ENCODE peak calls at places on chromosomes 11 and 22, in nine cellular contexts. B is brain microvascular endothelial cell; O is right lobe of liver; C is prostate gland; V is suprapubic skin; L is CD14-positive monocyte; G is cardiac fibroblast; H is progenitor cell of endocrine pancreas; M is CD4-positive, alpha-beta T cell. F is an unnamed sample.

GRCh38 chr11:10418950-10419310 is 36.1 kb upstream of the AMPD3 start:
- DNase-seq in C (no peak), L (no peak), H (no peak), V (no peak), O (no peak), G (no peak), M (no peak), B (no peak), F (no peak)

GRCh38 chr22:26992556-26992955 is 335.2 kb downstream of the MIAT start:
- DNase-seq in V (no peak), G (no peak), O (no peak), C (no peak), H (no peak), B (no peak), L (no peak), M (no peak), F (no peak)

GRCh38 chr22:30471616-30472318 is at the start of gene SEC14L3:
- DNase-seq in L (no peak), B (no peak), C (no peak), O (peak), M (no peak), V (no peak), H (no peak), G (no peak), F (no peak)

GRCh38 chr11:12506502-12506921 is 129.1 kb downstream of the PARVA start:
- DNase-seq in V (no peak), H (no peak), M (no peak), B (peak), C (no peak), L (no peak), G (no peak), O (no peak), F (no peak)

GRCh38 chr22:30968015-30968923 is at the start of gene MORC2:
- DNase-seq in O (peak), M (no peak), C (peak), V (peak), L (no peak), B (no peak), G (peak), H (no peak), F (no peak)

GRCh38 chr22:22666307-22667091 is 22.1 kb downstream of the GGTLC2 start:
- DNase-seq in H (peak), G (peak), C (no peak), B (peak), O (peak), V (no peak), L (no peak), M (no peak), F (no peak)

GRCh38 chr11:77075425-77075905 is 8.7 kb downstream of the CAPN5 start:
- DNase-seq in B (no peak), L (no peak), H (no peak), G (no peak), M (no peak), V (no peak), C (no peak), O (no peak), F (no peak)

GRCh38 chr11:95641506-95641905 is 148.1 kb downstream of the FAM76B start:
- DNase-seq in C (no peak), L (no peak), V (no peak), G (no peak), H (no peak), M (no peak), O (peak), B (no peak), F (no peak)

GRCh38 chr11:9901931-9902330 is 238.1 kb downstream of the SWAP70 start:
- DNase-seq in M (no peak), B (no peak), V (no peak), C (no peak), H (no peak), L (no peak), G (no peak), O (no peak), F (no peak)

GRCh38 chr11:102497061-102497460 is 33.5 kb downstream of the MMP7 start:
- DNase-seq in L (no peak), C (no peak), G (peak), V (no peak), H (no peak), O (no peak), M (no peak), B (no peak), F (no peak)

GRCh38 chr11:47249378-47249715 is 733 bp upstream of the ACP2 start:
- DNase-seq in B (no peak), V (no peak), G (no peak), L (no peak), M (no peak), C (no peak), H (no peak), O (no peak), F (no peak)

GRCh38 chr11:116404143-116404800 is 368.5 kb downstream of the BUD13 start:
- DNase-seq in G (no peak), M (no peak), H (no peak), C (no peak), B (no peak), O (no peak), L (no peak), V (no peak), F (no peak)

GRCh38 chr11:2669926-2670469 is 29.8 kb downstream of the KCNQ1OT1 start:
- DNase-seq in V (peak), L (no peak), H (no peak), C (no peak), G (no peak), B (no peak), M (no peak), O (no peak), F (peak)

GRCh38 chr11:82899191-82899820 is 924 bp downstream of the PRCP start:
- DNase-seq in B (no peak), H (no peak), V (no peak), G (no peak), O (no peak), C (no peak), M (no peak), L (no peak), F (no peak)

GRCh38 chr11:46675288-46675851 is 25.0 kb downstream of the ARHGAP1 start:
- DNase-seq in H (no peak), V (peak), M (no peak), L (peak), B (no peak), G (peak), C (peak), O (peak), F (no peak)

GRCh38 chr22:42127606-42128005 is 3.0 kb downstream of the CYP2D6 start:
- DNase-seq in G (no peak), C (no peak), M (no peak), H (no peak), O (no peak), B (no peak), V (peak), L (no peak), F (no peak)

GRCh38 chr11:69075421-69076128 is 26.8 kb downstream of the TPCN2 start:
- DNase-seq in L (no peak), C (no peak), V (peak), G (peak), H (no peak), M (no peak), B (peak), O (no peak), F (no peak)

GRCh38 chr22:38397189-38398097 is 57.6 kb downstream of the KCNJ4 start:
- DNase-seq in V (peak), C (no peak), L (no peak), G (peak), O (no peak), M (no peak), B (no peak), H (no peak), F (no peak)

DNA sequence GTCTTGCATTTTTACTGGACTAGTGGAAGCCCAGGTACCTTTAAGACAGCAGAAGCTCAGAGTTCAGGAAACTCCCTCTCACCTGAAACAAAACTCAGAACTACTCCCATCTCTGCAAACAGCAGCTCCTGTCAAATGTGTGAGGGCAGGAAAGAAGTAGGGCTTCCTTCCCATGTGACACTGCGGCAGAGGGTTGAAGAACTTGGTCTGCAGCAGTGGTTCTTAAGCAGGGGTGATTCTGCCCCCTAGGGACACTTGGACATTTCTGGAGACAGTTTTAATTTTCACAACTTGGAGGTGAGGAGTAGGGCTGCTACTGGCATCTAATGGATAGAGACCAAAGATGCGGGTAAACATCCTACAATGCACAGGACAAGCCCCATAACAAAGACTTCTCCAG is 63.4 kb downstream of the RCN1 start:
- DNase-seq in G (peak), V (no peak), M (no peak), B (peak), H (no peak), L (no peak), O (no peak), C (no peak), F (no peak)
- TF ChIP-seq CTCF in G (no peak), V (no peak), M (no peak), B (peak), H (peak), L (no peak), O (no peak), C (no peak), F (no peak)

GRCh38 chr11:105312266-105312665 is 172.7 kb upstream of the CARD18 start:
- DNase-seq in H (no peak), M (no peak), V (no peak), C (no peak), O (no peak), G (no peak), L (no peak), B (no peak), F (no peak)

DNA sequence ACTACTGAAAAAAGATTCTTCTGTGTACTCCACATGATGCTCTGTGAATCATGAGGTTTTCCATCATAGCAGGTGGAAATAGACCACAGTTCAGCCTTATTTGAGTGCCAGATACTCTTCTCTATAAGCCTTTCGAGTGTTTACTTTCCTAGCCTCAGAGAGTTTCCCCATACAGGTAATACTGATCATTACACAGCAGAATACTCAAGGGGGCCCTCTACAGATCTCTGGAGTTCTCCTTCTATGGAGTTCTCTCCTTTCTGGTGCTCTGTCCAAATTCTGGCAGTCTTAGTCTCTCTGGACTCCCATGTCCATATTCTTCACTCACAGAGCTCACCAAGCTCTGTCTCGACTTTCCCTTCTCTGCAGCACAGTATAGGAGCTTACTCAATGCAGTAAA is 175.7 kb upstream of the CARD18 start:
- DNase-seq in G (no peak), L (no peak), M (no peak), C (no peak), V (no peak), B (no peak), H (no peak), O (no peak), F (no peak)
- TF ChIP-seq CTCF in G (no peak), L (no peak), M (no peak), C (no peak), V (no peak), B (no peak), H (no peak), O (no peak), F (no peak)

DNA sequence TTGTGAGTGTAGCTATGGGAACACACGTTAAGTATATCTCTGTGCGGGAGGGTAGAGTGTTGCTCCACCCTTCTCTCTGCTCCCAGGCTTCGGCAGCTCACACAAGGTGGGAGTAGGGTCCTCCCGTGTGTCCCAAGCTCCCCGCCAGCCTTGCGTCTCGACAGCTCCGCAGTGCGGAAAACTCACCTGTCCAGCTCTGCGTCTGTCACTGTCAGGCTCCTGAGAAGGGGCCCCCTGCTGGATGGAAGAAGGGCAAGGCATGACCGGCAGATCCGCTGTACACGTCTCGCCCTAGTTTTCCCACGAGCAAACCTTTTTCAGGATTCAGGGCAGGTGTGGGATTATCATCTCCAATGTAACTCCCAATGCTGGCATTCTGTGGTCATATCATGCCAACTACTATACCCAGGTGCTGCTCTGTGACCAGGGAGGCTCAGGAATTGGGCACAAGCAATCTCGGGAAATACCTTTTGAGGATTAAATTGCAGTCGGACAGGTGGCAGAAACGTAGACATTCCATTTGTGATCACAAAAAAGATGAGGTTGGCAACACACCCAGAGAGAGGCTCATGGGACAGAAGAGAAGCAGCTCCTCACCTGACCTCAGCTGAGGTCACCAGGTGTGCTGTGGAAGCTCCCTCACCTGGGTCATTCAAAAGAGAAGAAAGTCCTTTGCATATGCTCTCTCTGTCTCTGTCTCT is 314.0 kb upstream of the B3GAT1 start:
- DNase-seq in V (no peak), O (no peak), B (no peak), M (no peak), C (peak), H (peak), L (no peak), G (no peak), F (no peak)
- TF ChIP-seq CTCF in V (no peak), O (no peak), B (no peak), M (no peak), C (peak), H (peak), L (no peak), G (no peak), F (no peak)

GRCh38 chr11:75388386-75389275 is 10.7 kb upstream of the RPS3 start:
- DNase-seq in L (peak), C (peak), V (peak), O (peak), G (peak), B (peak), M (peak), H (peak), F (peak)
- TF ChIP-seq CTCF in L (peak), C (peak), V (peak), O (peak), G (peak), B (peak), M (peak), H (peak), F (peak)